ENCODE peak calls at places on chromosomes 2 and 18, in four cellular contexts. One of them, this sample, is unnamed.

GRCh38 chr2:211306929-211307328 is 750.5 kb downstream of the CPS1 start:
- DNase-seq in WTC11: no peak
- DNase-seq in HepG2: no peak
- DNase-seq in K562: no peak
- DNase-seq in this sample: no peak

GRCh38 chr2:862356-862687 is 88.3 kb upstream of the SNTG2 start:
- DNase-seq in WTC11: no peak
- DNase-seq in HepG2: no peak
- DNase-seq in K562: no peak
- DNase-seq in this sample: no peak

GRCh38 chr2:7672027-7672684 is 754.9 kb downstream of the RNF144A start:
- DNase-seq in WTC11: peak
- DNase-seq in HepG2: peak
- DNase-seq in K562: peak
- DNase-seq in this sample: peak

GRCh38 chr2:16647992-16648617 is 17.5 kb downstream of the CYRIA start:
- DNase-seq in WTC11: no peak
- DNase-seq in HepG2: no peak
- DNase-seq in K562: no peak
- DNase-seq in this sample: no peak

GRCh38 chr2:159098815-159099455 is 130.5 kb downstream of the TANC1 start:
- DNase-seq in WTC11: no peak
- DNase-seq in HepG2: peak
- DNase-seq in K562: no peak
- DNase-seq in this sample: no peak

GRCh38 chr18:47745227-47745626 is 185.2 kb downstream of the SMAD2 start:
- DNase-seq in WTC11: no peak
- DNase-seq in HepG2: no peak
- DNase-seq in K562: no peak
- DNase-seq in this sample: no peak

GRCh38 chr2:210792000-210792399 is 235.6 kb downstream of the CPS1 start:
- DNase-seq in WTC11: no peak
- DNase-seq in HepG2: no peak
- DNase-seq in K562: no peak
- DNase-seq in this sample: no peak

GRCh38 chr2:219958941-219959340 is 331.5 kb downstream of the SLC4A3 start:
- DNase-seq in WTC11: no peak
- DNase-seq in HepG2: no peak
- DNase-seq in K562: no peak
- DNase-seq in this sample: no peak

GRCh38 chr2:178871536-178871935 is 64.3 kb upstream of the TTN start:
- DNase-seq in WTC11: no peak
- DNase-seq in HepG2: no peak
- DNase-seq in K562: no peak
- DNase-seq in this sample: no peak

GRCh38 chr2:175312137-175312536 is 130.6 kb upstream of the ATP5MC3 start:
- DNase-seq in WTC11: no peak
- DNase-seq in HepG2: no peak
- DNase-seq in K562: no peak
- DNase-seq in this sample: no peak

GRCh38 chr2:215171151-215171550 is 32.7 kb upstream of the ABCA12 start:
- DNase-seq in WTC11: no peak
- DNase-seq in HepG2: no peak
- DNase-seq in K562: no peak
- DNase-seq in this sample: no peak

GRCh38 chr2:45614871-45615270 is 3.8 kb upstream of the SRBD1 start:
- DNase-seq in WTC11: no peak
- DNase-seq in HepG2: no peak
- DNase-seq in K562: no peak
- DNase-seq in this sample: no peak

GRCh38 chr2:186181625-186182024 is 304.4 kb upstream of the ZC3H15 start:
- DNase-seq in WTC11: no peak
- DNase-seq in HepG2: peak
- DNase-seq in K562: no peak
- DNase-seq in this sample: no peak

GRCh38 chr2:160632576-160632975 is 139.0 kb upstream of the RBMS1 start:
- DNase-seq in WTC11: no peak
- DNase-seq in HepG2: no peak
- DNase-seq in K562: no peak
- DNase-seq in this sample: no peak
- TF ChIP-seq ELF4 in WTC11: no peak
- TF ChIP-seq ELF4 in HepG2: no peak
- TF ChIP-seq ELF4 in K562: no peak
- TF ChIP-seq ELF4 in this sample: no peak

GRCh38 chr2:150997066-150997465 is 264.6 kb downstream of the RBM43 start:
- DNase-seq in WTC11: no peak
- DNase-seq in HepG2: no peak
- DNase-seq in K562: no peak
- DNase-seq in this sample: no peak

GRCh38 chr2:150994041-150994440 is 267.6 kb downstream of the RBM43 start:
- DNase-seq in WTC11: no peak
- DNase-seq in HepG2: no peak
- DNase-seq in K562: no peak
- DNase-seq in this sample: no peak

DNA sequence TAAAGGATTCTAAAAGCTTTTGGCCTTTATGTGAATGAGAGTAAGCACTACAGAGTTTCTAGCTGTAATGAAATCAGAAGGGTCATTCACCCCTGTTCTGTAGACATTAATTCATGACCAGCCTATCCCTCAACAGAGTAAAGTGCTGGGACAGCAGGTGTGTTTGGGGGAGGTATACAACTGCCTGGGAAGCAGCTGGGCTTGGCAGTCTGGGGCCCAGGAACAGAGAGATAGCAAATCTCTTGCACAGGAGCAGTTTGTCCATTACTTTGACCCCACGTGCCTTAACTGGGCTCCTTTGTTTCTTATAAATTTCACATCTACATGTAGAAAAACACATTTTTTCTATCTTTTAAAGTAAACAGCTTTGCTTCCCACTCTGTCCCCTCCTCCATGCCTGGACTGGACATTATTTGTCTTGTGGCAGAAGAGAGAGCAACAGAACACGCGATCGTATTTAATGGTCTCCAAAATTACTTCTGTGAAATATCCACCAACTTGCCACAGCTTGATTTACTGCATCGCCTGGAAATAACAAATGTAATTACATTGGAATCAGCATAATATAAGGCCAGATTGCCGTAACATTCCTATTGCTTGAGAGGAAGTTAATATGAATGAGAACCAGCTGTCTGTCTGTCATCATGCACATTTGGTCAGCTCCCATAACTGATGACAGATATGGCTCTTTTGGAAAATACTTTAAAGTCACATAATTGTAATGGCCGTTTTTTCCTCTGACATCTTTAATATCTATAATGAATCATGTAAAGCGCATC is 263.8 kb downstream of the RBM43 start:
- DNase-seq in WTC11: no peak
- DNase-seq in HepG2: no peak
- DNase-seq in K562: no peak
- DNase-seq in this sample: no peak
- TF ChIP-seq SP1 in WTC11: no peak
- TF ChIP-seq SP1 in HepG2: no peak
- TF ChIP-seq SP1 in K562: no peak
- TF ChIP-seq SP1 in this sample: no peak

GRCh38 chr18:27270508-27270907 is 85.4 kb upstream of the CHST9 start:
- DNase-seq in WTC11: no peak
- DNase-seq in HepG2: no peak
- DNase-seq in K562: no peak
- DNase-seq in this sample: no peak

GRCh38 chr18:27276886-27277285 is 91.8 kb upstream of the CHST9 start:
- DNase-seq in WTC11: no peak
- DNase-seq in HepG2: no peak
- DNase-seq in K562: no peak
- DNase-seq in this sample: no peak

GRCh38 chr18:27278131-27278530 is 93.0 kb upstream of the CHST9 start:
- DNase-seq in WTC11: no peak
- DNase-seq in HepG2: no peak
- DNase-seq in K562: no peak
- DNase-seq in this sample: no peak

GRCh38 chr18:27277554-27277953 is 92.4 kb upstream of the CHST9 start:
- DNase-seq in WTC11: no peak
- DNase-seq in HepG2: no peak
- DNase-seq in K562: no peak
- DNase-seq in this sample: no peak

GRCh38 chr18:27276479-27276878 is 91.4 kb upstream of the CHST9 start:
- DNase-seq in WTC11: no peak
- DNase-seq in HepG2: no peak
- DNase-seq in K562: no peak
- DNase-seq in this sample: no peak
- TF ChIP-seq ELF4 in WTC11: no peak
- TF ChIP-seq ELF4 in HepG2: no peak
- TF ChIP-seq ELF4 in K562: no peak
- TF ChIP-seq ELF4 in this sample: no peak

DNA sequence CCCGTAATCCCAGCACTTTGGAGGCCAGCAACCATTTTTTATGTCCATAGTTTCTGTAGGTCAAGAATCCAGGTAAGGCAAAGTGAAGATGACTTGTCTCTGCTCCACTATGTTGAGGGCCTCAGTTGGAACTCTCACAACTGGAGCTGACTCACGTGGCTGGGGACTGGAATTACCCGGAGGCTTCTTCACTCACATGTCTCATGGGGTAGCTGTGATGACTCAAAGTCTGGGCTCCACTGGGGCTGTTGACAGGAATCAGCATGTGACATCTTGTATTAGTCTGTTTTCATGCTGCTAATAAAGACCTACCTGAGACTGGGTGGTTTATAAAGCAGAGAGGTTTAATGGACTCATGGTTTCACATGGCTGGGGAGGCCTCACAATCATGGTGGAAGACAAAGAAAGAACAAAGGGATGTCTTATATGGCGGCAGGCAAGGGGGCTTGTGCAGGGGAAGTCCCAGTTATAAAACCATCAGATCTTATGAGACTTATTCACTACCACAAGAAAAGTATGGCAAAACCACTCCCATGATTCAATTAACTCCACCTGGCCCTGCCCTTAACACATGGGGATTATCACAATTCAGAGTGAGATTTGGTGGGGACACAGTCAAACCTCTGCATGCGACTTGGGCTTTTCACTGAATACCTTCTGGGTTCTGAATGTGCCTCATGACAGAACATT is 7.8 kb upstream of the PPP1R1C start:
- DNase-seq in WTC11: no peak
- DNase-seq in HepG2: no peak
- DNase-seq in K562: no peak
- DNase-seq in this sample: no peak
- TF ChIP-seq SP1 in WTC11: no peak
- TF ChIP-seq SP1 in HepG2: no peak
- TF ChIP-seq SP1 in K562: no peak
- TF ChIP-seq SP1 in this sample: no peak

This sample was measured in HEK293T.